ENCODE peak calls at places on chromosome 6, in seven cellular contexts. G is GM12865, X is HFFc6, J is lower leg skin, I is BJ, B is right lobe of liver, H is fibroblast of the aortic adventitia. W is an unnamed sample.

GRCh38 chr6:52664991-52665686 is 5.8 kb upstream of the TMEM14A start:
- DNase-seq in G (no peak), X (no peak), J (no peak), I (no peak), B (no peak), H (no peak), W (no peak)

GRCh38 chr6:2375443-2375842 is 130.0 kb upstream of the GMDS start:
- DNase-seq in G (no peak), X (no peak), J (no peak), I (no peak), B (no peak), H (no peak), W (no peak)

GRCh38 chr6:127384007-127384406 is 40.6 kb upstream of the ECHDC1 start:
- DNase-seq in G (no peak), X (no peak), J (no peak), I (no peak), B (no peak), H (peak), W (no peak)

GRCh38 chr6:45574013-45574412 is 196.3 kb upstream of the SUPT3H start:
- DNase-seq in G (no peak), X (no peak), J (no peak), I (no peak), B (no peak), H (no peak), W (no peak)

GRCh38 chr6:112235956-112236355 is 18.4 kb downstream of the LAMA4 start:
- DNase-seq in G (peak), X (peak), J (no peak), I (no peak), B (no peak), H (peak), W (no peak)

GRCh38 chr6:113437571-113437970 is 419.6 kb upstream of the MARCKS start:
- DNase-seq in G (no peak), X (no peak), J (no peak), I (no peak), B (no peak), H (no peak), W (no peak)

GRCh38 chr6:101878554-101879276 is 485.2 kb downstream of the GRIK2 start:
- DNase-seq in G (peak), X (no peak), J (no peak), I (no peak), B (no peak), H (peak), W (no peak)

GRCh38 chr6:119314894-119315272 is 34.7 kb downstream of the MAN1A1 start:
- DNase-seq in G (peak), X (no peak), J (no peak), I (no peak), B (no peak), H (no peak), W (no peak)

GRCh38 chr6:25312034-25312620 is 33.0 kb downstream of the CARMIL1 start:
- DNase-seq in G (no peak), X (peak), J (no peak), I (peak), B (no peak), H (peak), W (peak)

GRCh38 chr6:152094992-152095592 is 287.6 kb downstream of the ESR1 start:
- DNase-seq in G (no peak), X (peak), J (peak), I (peak), B (no peak), H (peak), W (peak)

GRCh38 chr6:34746104-34746846 is 11.0 kb upstream of the SNRPC start:
- DNase-seq in G (no peak), X (no peak), J (no peak), I (no peak), B (no peak), H (no peak), W (no peak)

GRCh38 chr6:40529040-40529439 is 58.1 kb downstream of the LRFN2 start:
- DNase-seq in G (no peak), X (no peak), J (no peak), I (no peak), B (no peak), H (no peak), W (no peak)

GRCh38 chr6:14354919-14355572 is 237.5 kb downstream of the CD83 start:
- DNase-seq in G (no peak), X (peak), J (peak), I (peak), B (no peak), H (peak), W (peak)

GRCh38 chr6:20929283-20929682 is 395.0 kb downstream of the CDKAL1 start:
- DNase-seq in G (no peak), X (no peak), J (no peak), I (no peak), B (no peak), H (no peak), W (no peak)

GRCh38 chr6:8268606-8269005 is 166.3 kb upstream of the EEF1E1 start:
- DNase-seq in G (no peak), X (no peak), J (no peak), I (no peak), B (no peak), H (no peak), W (no peak)

GRCh38 chr6:85130743-85131142 is 319.1 kb upstream of the NT5E start:
- DNase-seq in G (no peak), X (no peak), J (no peak), I (no peak), B (no peak), H (no peak), W (no peak)

GRCh38 chr6:169829786-169830185 is 78.4 kb downstream of the ERMARD start:
- DNase-seq in G (no peak), X (no peak), J (no peak), I (no peak), B (no peak), H (no peak), W (no peak)

GRCh38 chr6:56148488-56149190 is 98.7 kb downstream of the COL21A1 start:
- DNase-seq in G (no peak), X (no peak), J (no peak), I (no peak), B (no peak), H (peak), W (no peak)

GRCh38 chr6:110646951-110647910 is 168.0 kb downstream of the CDK19 start:
- DNase-seq in G (no peak), X (no peak), J (no peak), I (no peak), B (no peak), H (no peak), W (no peak)

GRCh38 chr6:22041797-22042489 is 254.9 kb downstream of the PRL start:
- DNase-seq in G (no peak), X (peak), J (no peak), I (no peak), B (no peak), H (peak), W (no peak)

GRCh38 chr6:168546173-168546572 is 105.2 kb downstream of the SMOC2 start:
- DNase-seq in G (no peak), X (no peak), J (peak), I (no peak), B (no peak), H (peak), W (no peak)

GRCh38 chr6:15441215-15441868 is 195.5 kb downstream of the JARID2 start:
- DNase-seq in G (peak), X (peak), J (peak), I (no peak), B (no peak), H (peak), W (peak)

GRCh38 chr6:56359201-56359899 is 112.0 kb upstream of the COL21A1 start:
- DNase-seq in G (peak), X (peak), J (peak), I (no peak), B (peak), H (peak), W (no peak)

GRCh38 chr6:30327232-30327746 is 562 bp downstream of the TRIM39 start:
- DNase-seq in G (no peak), X (no peak), J (peak), I (no peak), B (no peak), H (no peak), W (peak)

GRCh38 chr6:8627085-8627861 is 191.9 kb upstream of the SLC35B3 start:
- DNase-seq in G (peak), X (no peak), J (peak), I (peak), B (no peak), H (no peak), W (no peak)

GRCh38 chr6:145809211-145809610 is 5.4 kb downstream of the FBXO30 start:
- DNase-seq in G (peak), X (no peak), J (no peak), I (no peak), B (no peak), H (no peak), W (no peak)

GRCh38 chr6:154497118-154497517 is 13.4 kb downstream of the CNKSR3 start:
- DNase-seq in G (no peak), X (no peak), J (no peak), I (no peak), B (no peak), H (no peak), W (no peak)

GRCh38 chr6:4388675-4389074 is 253.3 kb upstream of the ECI2 start:
- DNase-seq in G (no peak), X (peak), J (no peak), I (no peak), B (no peak), H (no peak), W (no peak)

GRCh38 chr6:18277181-18278006 is 13.1 kb upstream of the DEK start:
- DNase-seq in G (no peak), X (no peak), J (no peak), I (no peak), B (no peak), H (no peak), W (no peak)

GRCh38 chr6:20437639-20438038 is 36.0 kb downstream of the E2F3 start:
- DNase-seq in G (no peak), X (no peak), J (no peak), I (no peak), B (no peak), H (no peak), W (no peak)

GRCh38 chr6:155108070-155108815 is 113.1 kb downstream of the TIAM2 start:
- DNase-seq in G (no peak), X (no peak), J (no peak), I (no peak), B (no peak), H (no peak), W (no peak)

GRCh38 chr6:50062051-50062450 is 12.3 kb upstream of the DEFB112 start:
- DNase-seq in G (peak), X (no peak), J (no peak), I (no peak), B (no peak), H (no peak), W (no peak)

GRCh38 chr6:71412559-71412958 is 123.9 kb downstream of the OGFRL1 start:
- DNase-seq in G (no peak), X (no peak), J (no peak), I (no peak), B (no peak), H (no peak), W (no peak)

GRCh38 chr6:5968817-5969726 is 37.7 kb downstream of the NRN1 start:
- DNase-seq in G (no peak), X (peak), J (no peak), I (no peak), B (no peak), H (peak), W (no peak)

GRCh38 chr6:28758046-28758817 is 165.6 kb downstream of the TRIM27 start:
- DNase-seq in G (peak), X (peak), J (no peak), I (no peak), B (no peak), H (peak), W (peak)

GRCh38 chr6:154382707-154383106 is 26.1 kb upstream of the IPCEF1 start:
- DNase-seq in G (no peak), X (no peak), J (no peak), I (no peak), B (no peak), H (no peak), W (no peak)

GRCh38 chr6:108661430-108661829 is 100.7 kb downstream of the FOXO3 start:
- DNase-seq in G (no peak), X (peak), J (no peak), I (no peak), B (no peak), H (peak), W (no peak)

GRCh38 chr6:109139109-109139508 is 43.8 kb downstream of the CEP57L1 start:
- DNase-seq in G (no peak), X (peak), J (no peak), I (no peak), B (no peak), H (peak), W (no peak)

GRCh38 chr6:2748183-2748582 is 2.5 kb downstream of the MYLK4 start:
- DNase-seq in G (no peak), X (no peak), J (no peak), I (no peak), B (no peak), H (no peak), W (no peak)

GRCh38 chr6:1315201-1315559 is 3.3 kb downstream of the FOXQ1 start:
- DNase-seq in G (no peak), X (no peak), J (no peak), I (no peak), B (no peak), H (no peak), W (no peak)

GRCh38 chr6:1314617-1315016 is 2.7 kb downstream of the FOXQ1 start:
- DNase-seq in G (no peak), X (no peak), J (no peak), I (no peak), B (no peak), H (no peak), W (no peak)

GRCh38 chr6:1312444-1313363 is 806 bp downstream of the FOXQ1 start:
- DNase-seq in G (no peak), X (no peak), J (no peak), I (no peak), B (no peak), H (no peak), W (no peak)

GRCh38 chr6:1313364-1313754 is 1.5 kb downstream of the FOXQ1 start:
- DNase-seq in G (no peak), X (no peak), J (no peak), I (no peak), B (no peak), H (no peak), W (no peak)

GRCh38 chr6:1313755-1314503 is 2.0 kb downstream of the FOXQ1 start:
- DNase-seq in G (no peak), X (no peak), J (no peak), I (no peak), B (peak), H (no peak), W (no peak)
- TF ChIP-seq CTCF in G (no peak), X (peak), J (no peak), I (peak), B (peak), H (peak), W (peak)

DNA sequence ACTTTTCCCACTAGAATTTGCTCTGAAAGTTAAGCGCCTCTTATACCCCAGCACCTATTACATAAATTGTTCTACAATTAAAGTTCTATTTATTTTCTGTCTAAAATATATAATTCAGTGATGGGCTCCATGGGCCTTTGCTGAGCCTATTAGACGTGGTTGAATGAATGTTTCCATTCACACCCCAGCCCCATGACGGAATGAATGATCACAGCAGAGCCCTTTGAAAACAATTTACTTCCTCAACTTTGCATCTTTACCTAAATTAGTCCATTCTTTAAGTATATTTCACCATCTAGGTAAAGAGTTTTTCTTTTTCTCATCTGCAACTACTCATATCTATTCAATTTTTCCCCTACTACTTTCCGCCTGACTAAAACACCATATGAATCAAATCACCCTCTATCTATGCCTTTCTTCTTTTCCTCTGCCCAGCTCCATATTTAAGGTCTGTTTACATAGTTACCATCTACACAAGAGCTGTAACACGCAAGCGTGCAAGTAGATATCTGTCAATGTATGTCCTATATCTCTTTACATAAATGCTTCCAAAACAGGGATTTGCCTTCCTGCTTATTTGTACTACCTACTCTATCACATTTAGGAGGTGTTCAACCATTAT is 69.7 kb downstream of the ECT2L start:
- DNase-seq in G (no peak), X (no peak), J (no peak), I (no peak), B (no peak), H (no peak), W (no peak)
- TF ChIP-seq CTCF in G (no peak), X (no peak), J (no peak), I (no peak), B (no peak), H (no peak), W (no peak)

DNA sequence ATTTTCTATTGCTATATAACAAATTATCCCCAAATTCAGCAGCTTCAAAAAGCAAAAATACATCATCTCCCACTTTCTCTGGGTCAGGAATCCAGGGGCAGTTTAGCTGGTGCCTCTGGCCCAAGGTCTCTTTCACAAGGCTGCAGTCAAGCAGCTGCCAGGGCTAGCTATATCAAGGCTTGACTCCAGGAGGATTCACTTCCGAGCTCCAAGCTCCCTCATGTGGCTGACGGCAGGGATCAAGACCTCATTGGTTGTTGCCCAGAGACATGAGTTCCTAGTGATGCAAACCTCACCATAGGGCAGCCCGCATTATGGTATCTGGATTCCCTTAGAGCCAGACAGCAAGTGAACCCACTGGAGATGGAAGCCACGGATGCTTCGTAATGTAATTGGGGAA is 1.3 kb upstream of the VNN1 start:
- DNase-seq in G (peak), X (peak), J (no peak), I (no peak), B (peak), H (peak), W (no peak)
- TF ChIP-seq CTCF in G (no peak), X (peak), J (no peak), I (peak), B (peak), H (peak), W (peak)

GRCh38 chr6:42419490-42420280 is 32.0 kb downstream of the TRERF1 start:
- DNase-seq in G (no peak), X (no peak), J (no peak), I (no peak), B (no peak), H (no peak), W (no peak)
- TF ChIP-seq CTCF in G (no peak), X (no peak), J (no peak), I (no peak), B (no peak), H (no peak), W (no peak)

DNA sequence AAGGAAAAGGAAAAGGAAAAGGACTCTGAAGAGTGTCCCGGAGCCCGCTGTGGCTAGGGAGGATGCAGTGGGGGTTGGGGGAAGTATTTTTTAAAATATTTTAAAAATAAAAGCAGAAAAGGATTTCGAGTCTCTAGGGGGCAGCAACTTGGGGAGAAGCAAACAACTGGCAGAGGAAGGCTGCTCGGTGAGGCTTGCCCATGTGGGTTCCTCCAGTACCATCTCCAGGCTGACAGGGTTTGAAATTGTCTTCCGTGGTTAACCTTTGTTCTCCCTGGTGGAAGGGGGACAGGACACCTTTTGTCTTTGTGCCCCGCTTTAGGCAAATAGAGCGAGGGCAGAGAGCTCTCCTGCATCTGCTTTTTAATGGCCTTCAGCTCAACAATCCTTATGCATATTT is 60.4 kb upstream of the SNX9 start:
- DNase-seq in G (no peak), X (no peak), J (no peak), I (no peak), B (no peak), H (no peak), W (no peak)
- TF ChIP-seq CTCF in G (no peak), X (peak), J (no peak), I (peak), B (no peak), H (peak), W (peak)

DNA sequence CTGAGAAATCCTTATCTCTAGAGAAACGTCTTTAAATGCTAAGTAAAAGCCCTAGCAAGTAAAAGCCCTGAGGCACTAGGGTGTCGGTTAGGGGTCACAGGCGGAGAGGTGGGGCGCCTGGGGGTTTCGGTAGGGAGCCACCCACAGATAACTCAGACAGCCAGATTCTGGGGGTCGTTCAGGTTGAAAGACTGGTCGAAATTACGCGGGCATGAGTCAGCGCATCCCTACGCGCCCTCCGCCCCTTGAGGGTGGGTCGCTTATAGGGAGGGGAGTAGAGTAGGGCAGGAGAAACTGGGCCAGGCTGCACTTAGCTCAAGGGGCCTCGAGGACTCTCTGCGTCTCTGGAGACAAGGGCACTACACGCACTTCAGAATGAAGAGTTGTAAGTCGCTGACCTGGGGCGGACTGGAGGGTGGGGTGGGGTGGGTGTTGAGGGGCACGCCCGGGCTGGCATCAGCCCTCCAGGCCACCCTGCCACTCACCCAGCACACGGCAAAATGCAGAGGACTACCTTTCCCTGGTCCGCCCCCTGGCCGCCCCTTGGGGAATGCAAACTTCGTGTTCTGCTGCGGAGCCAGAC is 598 bp upstream of the PPT2 start:
- DNase-seq in G (no peak), X (no peak), J (peak), I (no peak), B (no peak), H (peak), W (no peak)
- TF ChIP-seq CTCF in G (no peak), X (peak), J (no peak), I (peak), B (no peak), H (peak), W (peak)